ENCODE peak calls at places on chromosome X, in six cellular contexts. A is foreskin fibroblast, Z is NCI-H146, Q is AG09319, T is NCI-H1436, J is right cardiac atrium. Y is an unnamed sample.

GRCh38 chrX:16578218-16578617 is 71.7 kb upstream of the S100G start:
- DNase-seq in Z (no peak), T (no peak), J (no peak), Q (no peak), A (peak), Y (no peak)

GRCh38 chrX:11949291-11949690 is 189.0 kb upstream of the FRMPD4 start:
- DNase-seq in A (no peak), J (no peak), Z (no peak), T (no peak), Q (no peak), Y (no peak)

GRCh38 chrX:21847342-21847741 is 7.9 kb downstream of the MBTPS2 start:
- DNase-seq in A (no peak), Q (no peak), T (no peak), J (no peak), Z (no peak), Y (no peak)

GRCh38 chrX:16042980-16043379 is 80.4 kb upstream of the GRPR start:
- DNase-seq in A (no peak), J (no peak), Q (no peak), T (no peak), Z (no peak), Y (no peak)

GRCh38 chrX:119036369-119037029 is 36.3 kb upstream of the CT47C1 start:
- DNase-seq in Q (no peak), J (no peak), Z (no peak), T (no peak), A (peak), Y (no peak)

GRCh38 chrX:122626871-122627270 is 557.2 kb upstream of the GRIA3 start:
- DNase-seq in T (no peak), Z (no peak), Q (no peak), J (no peak), A (peak), Y (no peak)

GRCh38 chrX:133670394-133670793 is 255.1 kb upstream of the GPC4 start:
- DNase-seq in A (peak), T (peak), Z (no peak), J (no peak), Q (no peak), Y (peak)

GRCh38 chrX:72705111-72705510 is 9.0 kb downstream of the PHKA1 start:
- DNase-seq in A (peak), Q (no peak), J (no peak), Z (no peak), T (no peak), Y (no peak)

GRCh38 chrX:106302304-106302703 is 134.2 kb downstream of the PWWP3B start:
- DNase-seq in Q (no peak), A (peak), T (no peak), J (no peak), Z (no peak), Y (no peak)

GRCh38 chrX:109600114-109600710 is 24.8 kb downstream of the KCNE5 start:
- DNase-seq in Q (no peak), T (no peak), Z (no peak), J (peak), A (peak), Y (no peak)

GRCh38 chrX:110420771-110421498 is 62.3 kb downstream of the RTL9 start:
- DNase-seq in T (no peak), A (peak), Q (no peak), Z (no peak), J (no peak), Y (no peak)

Y was measured in NCI-H748 treated with DMSO at 0.1 percent for 48 hours.